ENCODE peak calls at places on chromosome 2, in seven cellular contexts. One of them, this sample, is unnamed. For H3K4me1, the result is how much of the 10 kb centered on the place peaks cover.

GRCh38 chr2:57368190-57368589 is 678.4 kb upstream of the VRK2 start:
- DNase-seq in GM23338: no peak
- DNase-seq in spleen: no peak
- DNase-seq in stomach: no peak
- DNase-seq in transverse colon: no peak
- DNase-seq in GM12878: no peak
- DNase-seq in breast epithelium: no peak
- DNase-seq in this sample: no peak

GRCh38 chr2:36971990-36972389 is 5.7 kb upstream of the STRN start:
- DNase-seq in GM23338: no peak
- DNase-seq in spleen: no peak
- DNase-seq in stomach: no peak
- DNase-seq in transverse colon: no peak
- DNase-seq in GM12878: no peak
- DNase-seq in breast epithelium: no peak
- DNase-seq in this sample: no peak

GRCh38 chr2:32627901-32628645 is at the start of gene TTC27:
- DNase-seq in GM23338: peak
- DNase-seq in spleen: peak
- DNase-seq in stomach: peak
- DNase-seq in transverse colon: peak
- DNase-seq in GM12878: peak
- DNase-seq in breast epithelium: peak
- DNase-seq in this sample: peak

GRCh38 chr2:37456479-37456878 is 112.0 kb downstream of the QPCT start:
- DNase-seq in GM23338: no peak
- DNase-seq in spleen: peak
- DNase-seq in stomach: no peak
- DNase-seq in transverse colon: no peak
- DNase-seq in GM12878: no peak
- DNase-seq in breast epithelium: no peak
- DNase-seq in this sample: no peak

GRCh38 chr2:126657636-126658315 is 1.8 kb downstream of the GYPC start:
- DNase-seq in GM23338: peak
- DNase-seq in spleen: peak
- DNase-seq in stomach: peak
- DNase-seq in transverse colon: peak
- DNase-seq in GM12878: peak
- DNase-seq in breast epithelium: no peak
- DNase-seq in this sample: peak

GRCh38 chr2:202944403-202944802 is 32.3 kb downstream of the CARF start:
- DNase-seq in GM23338: no peak
- DNase-seq in spleen: no peak
- DNase-seq in stomach: no peak
- DNase-seq in transverse colon: no peak
- DNase-seq in GM12878: no peak
- DNase-seq in breast epithelium: no peak
- DNase-seq in this sample: no peak

GRCh38 chr2:164606557-164606956 is 14.7 kb downstream of the GRB14 start:
- DNase-seq in GM23338: no peak
- DNase-seq in spleen: no peak
- DNase-seq in stomach: no peak
- DNase-seq in transverse colon: no peak
- DNase-seq in GM12878: no peak
- DNase-seq in breast epithelium: no peak
- DNase-seq in this sample: no peak

GRCh38 chr2:240946046-240946445 is 39.9 kb downstream of the CROCC2 start:
- DNase-seq in GM23338: no peak
- DNase-seq in spleen: peak
- DNase-seq in stomach: peak
- DNase-seq in transverse colon: peak
- DNase-seq in GM12878: no peak
- DNase-seq in breast epithelium: peak
- DNase-seq in this sample: peak

GRCh38 chr2:25400576-25401241 is 59.0 kb upstream of the DNMT3A start:
- DNase-seq in GM23338: no peak
- DNase-seq in spleen: no peak
- DNase-seq in stomach: no peak
- DNase-seq in transverse colon: no peak
- DNase-seq in GM12878: no peak
- DNase-seq in breast epithelium: no peak
- DNase-seq in this sample: no peak

GRCh38 chr2:209680596-209680995 is 91.0 kb upstream of the UNC80 start:
- DNase-seq in GM23338: no peak
- DNase-seq in spleen: no peak
- DNase-seq in stomach: no peak
- DNase-seq in transverse colon: no peak
- DNase-seq in GM12878: no peak
- DNase-seq in breast epithelium: no peak
- DNase-seq in this sample: no peak

GRCh38 chr2:177289824-177290632 is 25.5 kb upstream of the NFE2L2 start:
- DNase-seq in GM23338: no peak
- DNase-seq in spleen: no peak
- DNase-seq in stomach: no peak
- DNase-seq in transverse colon: no peak
- DNase-seq in GM12878: peak
- DNase-seq in breast epithelium: no peak
- DNase-seq in this sample: no peak

GRCh38 chr2:233929352-233929843 is 12.2 kb downstream of the TRPM8 start:
- DNase-seq in GM23338: peak
- DNase-seq in spleen: no peak
- DNase-seq in stomach: no peak
- DNase-seq in transverse colon: peak
- DNase-seq in GM12878: no peak
- DNase-seq in breast epithelium: no peak
- DNase-seq in this sample: no peak

GRCh38 chr2:138819964-138820363 is 39.8 kb upstream of the NXPH2 start:
- DNase-seq in GM23338: no peak
- DNase-seq in spleen: no peak
- DNase-seq in stomach: no peak
- DNase-seq in transverse colon: no peak
- DNase-seq in GM12878: no peak
- DNase-seq in breast epithelium: no peak
- DNase-seq in this sample: no peak

GRCh38 chr2:6214471-6214870 is 522.3 kb downstream of the SOX11 start:
- DNase-seq in GM23338: peak
- DNase-seq in spleen: no peak
- DNase-seq in stomach: no peak
- DNase-seq in transverse colon: no peak
- DNase-seq in GM12878: no peak
- DNase-seq in breast epithelium: no peak
- DNase-seq in this sample: no peak

GRCh38 chr2:198471291-198471690 is 666.9 kb downstream of the PLCL1 start:
- DNase-seq in GM23338: peak
- DNase-seq in spleen: no peak
- DNase-seq in stomach: no peak
- DNase-seq in transverse colon: no peak
- DNase-seq in GM12878: no peak
- DNase-seq in breast epithelium: no peak
- DNase-seq in this sample: no peak

GRCh38 chr2:225998653-225999052 is 599.1 kb downstream of the NYAP2 start:
- DNase-seq in GM23338: peak
- DNase-seq in spleen: no peak
- DNase-seq in stomach: no peak
- DNase-seq in transverse colon: no peak
- DNase-seq in GM12878: no peak
- DNase-seq in breast epithelium: no peak
- DNase-seq in this sample: no peak

GRCh38 chr2:209600257-209601180 is 171.1 kb upstream of the UNC80 start:
- DNase-seq in GM23338: peak
- DNase-seq in spleen: no peak
- DNase-seq in stomach: no peak
- DNase-seq in transverse colon: no peak
- DNase-seq in GM12878: no peak
- DNase-seq in breast epithelium: no peak
- DNase-seq in this sample: no peak

GRCh38 chr2:15399241-15399640 is 161.9 kb downstream of the NBAS start:
- DNase-seq in GM23338: no peak
- DNase-seq in spleen: no peak
- DNase-seq in stomach: no peak
- DNase-seq in transverse colon: no peak
- DNase-seq in GM12878: no peak
- DNase-seq in breast epithelium: no peak
- DNase-seq in this sample: no peak

GRCh38 chr2:84741182-84741822 is 139.6 kb downstream of the TRABD2A start:
- DNase-seq in GM23338: peak
- DNase-seq in spleen: peak
- DNase-seq in stomach: peak
- DNase-seq in transverse colon: peak
- DNase-seq in GM12878: no peak
- DNase-seq in breast epithelium: no peak
- DNase-seq in this sample: no peak

GRCh38 chr2:119700866-119701265 is 21.9 kb downstream of the TMEM177 start:
- DNase-seq in GM23338: peak
- DNase-seq in spleen: no peak
- DNase-seq in stomach: no peak
- DNase-seq in transverse colon: no peak
- DNase-seq in GM12878: no peak
- DNase-seq in breast epithelium: no peak
- DNase-seq in this sample: no peak

GRCh38 chr2:119703526-119703925 is 24.5 kb downstream of the TMEM177 start:
- DNase-seq in GM23338: no peak
- DNase-seq in spleen: peak
- DNase-seq in stomach: no peak
- DNase-seq in transverse colon: no peak
- DNase-seq in GM12878: no peak
- DNase-seq in breast epithelium: no peak
- DNase-seq in this sample: no peak

GRCh38 chr2:119702918-119703401 is 24.0 kb downstream of the TMEM177 start:
- DNase-seq in GM23338: peak
- DNase-seq in spleen: peak
- DNase-seq in stomach: peak
- DNase-seq in transverse colon: peak
- DNase-seq in GM12878: no peak
- DNase-seq in breast epithelium: no peak
- DNase-seq in this sample: peak

GRCh38 chr2:119702203-119702917 is 23.4 kb downstream of the TMEM177 start:
- DNase-seq in GM23338: no peak
- DNase-seq in spleen: no peak
- DNase-seq in stomach: no peak
- DNase-seq in transverse colon: no peak
- DNase-seq in GM12878: no peak
- DNase-seq in breast epithelium: no peak
- DNase-seq in this sample: no peak

GRCh38 chr2:119701352-119701751 is 22.4 kb downstream of the TMEM177 start:
- DNase-seq in GM23338: peak
- DNase-seq in spleen: no peak
- DNase-seq in stomach: no peak
- DNase-seq in transverse colon: no peak
- DNase-seq in GM12878: no peak
- DNase-seq in breast epithelium: no peak
- DNase-seq in this sample: no peak
- H3K4me1 ChIP-seq in GM23338: half or more
- H3K4me1 ChIP-seq in spleen: under half
- H3K4me1 ChIP-seq in stomach: under half
- H3K4me1 ChIP-seq in transverse colon: under half
- H3K4me1 ChIP-seq in GM12878: under half
- H3K4me1 ChIP-seq in breast epithelium: under half
- H3K4me1 ChIP-seq in this sample: under half

DNA sequence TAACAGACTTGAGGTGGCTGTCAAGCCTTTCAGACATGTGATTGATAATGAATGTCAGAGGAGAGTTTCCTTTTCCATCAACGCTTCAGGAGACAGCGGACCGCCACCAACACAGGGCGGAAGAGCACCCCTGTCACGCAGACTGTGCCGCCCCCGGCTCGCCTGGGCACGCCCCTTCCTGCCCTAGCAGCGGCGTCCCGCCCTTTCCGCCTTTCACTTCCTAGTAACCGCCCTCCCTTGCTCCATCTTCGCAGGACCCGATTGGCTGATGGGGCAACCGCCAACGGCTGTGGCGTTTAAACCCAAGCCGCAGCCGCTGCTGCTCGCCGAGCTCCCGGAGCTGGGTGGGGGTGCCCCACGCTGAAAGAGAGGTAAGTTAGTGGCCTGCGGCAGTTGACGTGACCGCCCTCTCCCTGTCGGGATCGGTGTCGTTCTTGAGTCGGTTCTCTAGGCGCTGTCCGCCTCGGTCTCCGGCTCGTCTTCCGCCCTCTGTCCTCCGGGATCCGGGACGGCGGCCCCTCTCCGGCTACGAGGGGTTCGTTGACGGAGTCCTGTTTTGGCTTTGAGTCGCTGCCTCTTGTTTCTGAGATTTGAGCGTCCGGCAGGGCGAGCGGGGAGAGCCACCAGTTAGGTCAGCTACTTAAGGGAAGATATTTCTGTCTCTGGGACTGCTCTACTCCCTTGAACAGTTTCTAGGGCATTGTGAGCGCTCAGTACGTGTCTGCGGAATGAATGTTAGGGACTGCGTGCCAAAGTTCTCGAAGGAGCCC is at the start of gene SGO2:
- DNase-seq in GM23338: peak
- DNase-seq in spleen: peak
- DNase-seq in stomach: peak
- DNase-seq in transverse colon: peak
- DNase-seq in GM12878: peak
- DNase-seq in breast epithelium: peak
- DNase-seq in this sample: peak
- TF ChIP-seq CTCF in GM23338: no peak
- TF ChIP-seq CTCF in spleen: no peak
- TF ChIP-seq CTCF in stomach: no peak
- TF ChIP-seq CTCF in transverse colon: no peak
- TF ChIP-seq CTCF in GM12878: no peak
- TF ChIP-seq CTCF in breast epithelium: no peak
- TF ChIP-seq CTCF in this sample: no peak

DNA sequence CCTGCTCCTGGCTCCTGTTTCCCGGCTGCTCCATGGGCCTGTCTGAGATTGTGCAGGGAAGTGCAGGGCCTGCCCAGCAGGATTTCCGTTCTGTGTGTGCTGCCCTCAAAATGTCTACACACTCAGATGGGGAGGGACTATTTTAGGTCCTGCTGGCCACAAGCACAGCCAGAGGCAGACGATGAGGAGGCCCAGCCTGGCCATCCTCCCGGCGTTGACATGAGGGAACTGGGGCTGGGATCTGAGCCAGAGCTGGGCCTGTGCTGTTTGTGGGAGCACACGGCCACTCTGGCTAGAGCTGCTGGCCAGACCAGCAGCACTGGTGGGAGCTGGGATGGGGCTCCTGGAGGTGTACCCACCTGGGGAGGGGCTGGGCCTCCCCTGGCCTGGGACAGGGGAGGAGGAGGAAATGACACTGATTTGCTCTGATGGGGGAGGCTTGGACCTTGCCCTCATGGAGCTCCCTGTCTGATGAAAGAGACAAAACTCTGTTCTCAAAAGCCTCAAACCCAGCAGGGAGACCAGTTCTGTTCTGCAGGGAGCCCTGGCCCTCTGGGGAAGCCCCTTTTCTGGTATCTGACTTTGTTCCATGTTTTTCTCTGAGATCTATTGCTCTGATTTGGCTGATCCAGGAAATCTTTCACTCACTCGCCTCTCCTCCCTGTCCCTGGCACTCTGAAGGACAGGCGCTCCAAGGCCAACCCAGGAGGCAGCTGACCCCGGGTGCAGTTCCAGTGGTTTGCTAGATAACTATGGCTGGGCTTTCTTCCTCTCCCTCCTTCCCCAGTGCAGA is 161.8 kb downstream of the DYSF start:
- DNase-seq in GM23338: no peak
- DNase-seq in spleen: no peak
- DNase-seq in stomach: peak
- DNase-seq in transverse colon: peak
- DNase-seq in GM12878: no peak
- DNase-seq in breast epithelium: peak
- DNase-seq in this sample: no peak
- TF ChIP-seq POLR2AphosphoS5 in GM23338: no peak
- TF ChIP-seq POLR2AphosphoS5 in spleen: peak
- TF ChIP-seq POLR2AphosphoS5 in stomach: no peak
- TF ChIP-seq POLR2AphosphoS5 in transverse colon: no peak
- TF ChIP-seq POLR2AphosphoS5 in GM12878: no peak
- TF ChIP-seq POLR2AphosphoS5 in breast epithelium: no peak
- TF ChIP-seq POLR2AphosphoS5 in this sample: no peak

GRCh38 chr2:147378403-147378802 is 466.4 kb upstream of the ACVR2A start:
- DNase-seq in GM23338: no peak
- DNase-seq in spleen: no peak
- DNase-seq in stomach: no peak
- DNase-seq in transverse colon: no peak
- DNase-seq in GM12878: no peak
- DNase-seq in breast epithelium: no peak
- DNase-seq in this sample: no peak
- H3K4me1 ChIP-seq in GM23338: under half
- H3K4me1 ChIP-seq in spleen: under half
- H3K4me1 ChIP-seq in stomach: under half
- H3K4me1 ChIP-seq in transverse colon: under half
- H3K4me1 ChIP-seq in GM12878: under half
- H3K4me1 ChIP-seq in breast epithelium: under half
- H3K4me1 ChIP-seq in this sample: under half

This sample was measured in suprapubic skin.